ENCODE peak calls at places on chromosomes 2 and 18, in five cellular contexts. One of them, this sample, is unnamed.

GRCh38 chr2:211514049-211514448 is 957.6 kb downstream of the CPS1 start:
- DNase-seq in GM23338: no peak
- DNase-seq in endodermal cell: no peak
- DNase-seq in astrocyte: no peak
- DNase-seq in GM12878: no peak
- DNase-seq in this sample: no peak

GRCh38 chr2:46657042-46657504 is 177.7 kb downstream of the TMEM247 start:
- DNase-seq in endodermal cell: peak
- DNase-seq in astrocyte: no peak
- DNase-seq in GM12878: no peak
- DNase-seq in GM23338: peak
- DNase-seq in this sample: no peak

GRCh38 chr2:221431477-221431876 is 140.6 kb downstream of the EPHA4 start:
- DNase-seq in endodermal cell: no peak
- DNase-seq in GM23338: no peak
- DNase-seq in GM12878: no peak
- DNase-seq in astrocyte: no peak
- DNase-seq in this sample: no peak

GRCh38 chr2:181678033-181678586 is 2.2 kb downstream of the NEUROD1 start:
- DNase-seq in GM23338: peak
- DNase-seq in astrocyte: peak
- DNase-seq in endodermal cell: peak
- DNase-seq in GM12878: no peak
- DNase-seq in this sample: peak

GRCh38 chr2:197261808-197262226 is 48.8 kb downstream of the ANKRD44 start:
- DNase-seq in astrocyte: peak
- DNase-seq in GM23338: no peak
- DNase-seq in GM12878: peak
- DNase-seq in endodermal cell: no peak
- DNase-seq in this sample: no peak

GRCh38 chr2:148132400-148132799 is 111.5 kb downstream of the MBD5 start:
- DNase-seq in GM12878: no peak
- DNase-seq in GM23338: no peak
- DNase-seq in astrocyte: peak
- DNase-seq in endodermal cell: no peak
- DNase-seq in this sample: no peak

GRCh38 chr18:48412339-48412929 is 3.3 kb upstream of the ZBTB7C start:
- DNase-seq in GM23338: peak
- DNase-seq in GM12878: no peak
- DNase-seq in astrocyte: no peak
- DNase-seq in endodermal cell: peak
- DNase-seq in this sample: no peak

GRCh38 chr2:240569998-240570530 is 1.8 kb downstream of the RNPEPL1 start:
- DNase-seq in endodermal cell: no peak
- DNase-seq in GM23338: no peak
- DNase-seq in astrocyte: no peak
- DNase-seq in GM12878: no peak
- DNase-seq in this sample: peak

GRCh38 chr2:233165895-233166661 is 85.4 kb upstream of the ATG16L1 start:
- DNase-seq in astrocyte: no peak
- DNase-seq in GM23338: no peak
- DNase-seq in GM12878: no peak
- DNase-seq in endodermal cell: no peak
- DNase-seq in this sample: peak

GRCh38 chr2:152336103-152336853 is 1.3 kb downstream of the FMNL2 start:
- DNase-seq in astrocyte: peak
- DNase-seq in GM23338: peak
- DNase-seq in GM12878: no peak
- DNase-seq in endodermal cell: peak
- DNase-seq in this sample: peak

GRCh38 chr18:63683152-63683551 is 19.6 kb upstream of the SERPINB11 start:
- DNase-seq in GM12878: no peak
- DNase-seq in astrocyte: peak
- DNase-seq in GM23338: peak
- DNase-seq in endodermal cell: peak
- DNase-seq in this sample: peak

GRCh38 chr2:17791121-17791902 is 24.9 kb upstream of the MSGN1 start:
- DNase-seq in endodermal cell: no peak
- DNase-seq in astrocyte: peak
- DNase-seq in GM23338: no peak
- DNase-seq in GM12878: no peak
- DNase-seq in this sample: no peak

GRCh38 chr2:48479923-48480322 is 50.0 kb upstream of the STON1 start:
- DNase-seq in GM23338: no peak
- DNase-seq in endodermal cell: no peak
- DNase-seq in GM12878: no peak
- DNase-seq in astrocyte: no peak
- DNase-seq in this sample: no peak

GRCh38 chr2:8457620-8458255 is 224.1 kb upstream of the ID2 start:
- DNase-seq in astrocyte: no peak
- DNase-seq in GM12878: no peak
- DNase-seq in endodermal cell: peak
- DNase-seq in GM23338: peak
- DNase-seq in this sample: peak

GRCh38 chr2:159249955-159250723 is 36.4 kb downstream of the WDSUB1 start:
- DNase-seq in GM12878: peak
- DNase-seq in GM23338: no peak
- DNase-seq in endodermal cell: no peak
- DNase-seq in astrocyte: peak
- DNase-seq in this sample: no peak

GRCh38 chr2:119230219-119230618 is 6.6 kb downstream of the STEAP3 start:
- DNase-seq in GM23338: no peak
- DNase-seq in endodermal cell: no peak
- DNase-seq in astrocyte: no peak
- DNase-seq in GM12878: no peak
- DNase-seq in this sample: no peak

GRCh38 chr2:131046580-131047274 is 46.5 kb downstream of the FAM168B start:
- DNase-seq in astrocyte: no peak
- DNase-seq in endodermal cell: no peak
- DNase-seq in GM23338: no peak
- DNase-seq in GM12878: no peak
- DNase-seq in this sample: peak

GRCh38 chr2:151959203-151959602 is 131.0 kb upstream of the ARL5A start:
- DNase-seq in endodermal cell: no peak
- DNase-seq in GM23338: no peak
- DNase-seq in GM12878: no peak
- DNase-seq in astrocyte: no peak
- DNase-seq in this sample: no peak

GRCh38 chr2:71672011-71672639 is 218.8 kb downstream of the DYSF start:
- DNase-seq in GM23338: peak
- DNase-seq in GM12878: no peak
- DNase-seq in astrocyte: no peak
- DNase-seq in endodermal cell: peak
- DNase-seq in this sample: no peak

GRCh38 chr2:91442246-91442905 is 2750.9 kb downstream of the RPIA start:
- DNase-seq in GM23338: peak
- DNase-seq in GM12878: no peak
- DNase-seq in endodermal cell: peak
- DNase-seq in astrocyte: no peak
- DNase-seq in this sample: peak

GRCh38 chr2:229650886-229651285 is 63.5 kb downstream of the DNER start:
- DNase-seq in GM23338: no peak
- DNase-seq in endodermal cell: no peak
- DNase-seq in astrocyte: no peak
- DNase-seq in GM12878: no peak
- DNase-seq in this sample: no peak

GRCh38 chr2:85457877-85458316 is 39.4 kb downstream of the SH2D6 start:
- DNase-seq in GM23338: no peak
- DNase-seq in endodermal cell: no peak
- DNase-seq in astrocyte: peak
- DNase-seq in GM12878: no peak
- DNase-seq in this sample: peak

GRCh38 chr18:56314396-56314795 is 324.0 kb downstream of the TXNL1 start:
- DNase-seq in GM12878: no peak
- DNase-seq in endodermal cell: no peak
- DNase-seq in astrocyte: no peak
- DNase-seq in GM23338: no peak
- DNase-seq in this sample: no peak

GRCh38 chr2:215917953-215918620 is 95.3 kb downstream of the MREG start:
- DNase-seq in GM12878: peak
- DNase-seq in GM23338: no peak
- DNase-seq in astrocyte: peak
- DNase-seq in endodermal cell: peak
- DNase-seq in this sample: no peak

GRCh38 chr2:178194600-178195389 is 483 bp downstream of the OSBPL6 start:
- DNase-seq in astrocyte: peak
- DNase-seq in GM23338: peak
- DNase-seq in endodermal cell: peak
- DNase-seq in GM12878: no peak
- DNase-seq in this sample: peak

GRCh38 chr2:209788925-209789324 is 17.3 kb downstream of the UNC80 start:
- DNase-seq in endodermal cell: no peak
- DNase-seq in GM23338: no peak
- DNase-seq in astrocyte: no peak
- DNase-seq in GM12878: no peak
- DNase-seq in this sample: no peak

GRCh38 chr2:74441690-74442482 is at the start of gene RTKN:
- DNase-seq in GM23338: peak
- DNase-seq in endodermal cell: peak
- DNase-seq in GM12878: no peak
- DNase-seq in astrocyte: no peak
- DNase-seq in this sample: peak

GRCh38 chr2:4930704-4931103 is 761.5 kb upstream of the SOX11 start:
- DNase-seq in endodermal cell: no peak
- DNase-seq in GM23338: no peak
- DNase-seq in GM12878: no peak
- DNase-seq in astrocyte: no peak
- DNase-seq in this sample: no peak

GRCh38 chr18:12099160-12099559 is 5.5 kb downstream of the ANKRD62 start:
- DNase-seq in astrocyte: no peak
- DNase-seq in GM12878: no peak
- DNase-seq in GM23338: no peak
- DNase-seq in endodermal cell: no peak
- DNase-seq in this sample: no peak

GRCh38 chr18:22813648-22814328 is 119.3 kb upstream of the RBBP8 start:
- DNase-seq in astrocyte: peak
- DNase-seq in endodermal cell: no peak
- DNase-seq in GM12878: no peak
- DNase-seq in GM23338: peak
- DNase-seq in this sample: no peak

GRCh38 chr2:158665536-158666302 is 129.4 kb upstream of the DAPL1 start:
- DNase-seq in endodermal cell: no peak
- DNase-seq in GM23338: no peak
- DNase-seq in GM12878: no peak
- DNase-seq in astrocyte: peak
- DNase-seq in this sample: no peak

GRCh38 chr2:50674876-50675275 is 357.1 kb downstream of the NRXN1 start:
- DNase-seq in GM12878: no peak
- DNase-seq in astrocyte: no peak
- DNase-seq in endodermal cell: peak
- DNase-seq in GM23338: peak
- DNase-seq in this sample: no peak

GRCh38 chr2:19357383-19358241 is 811 bp downstream of the OSR1 start:
- DNase-seq in GM12878: no peak
- DNase-seq in GM23338: peak
- DNase-seq in endodermal cell: peak
- DNase-seq in astrocyte: no peak
- DNase-seq in this sample: peak

GRCh38 chr2:66433945-66434678 is 813 bp upstream of the MEIS1 start:
- DNase-seq in GM12878: no peak
- DNase-seq in endodermal cell: peak
- DNase-seq in GM23338: peak
- DNase-seq in astrocyte: peak
- DNase-seq in this sample: peak

GRCh38 chr2:241148239-241148638 is 1.0 kb downstream of the PASK start:
- DNase-seq in GM23338: no peak
- DNase-seq in astrocyte: no peak
- DNase-seq in GM12878: no peak
- DNase-seq in endodermal cell: no peak
- DNase-seq in this sample: no peak

GRCh38 chr18:50151876-50152275 is 43.1 kb downstream of the MYO5B start:
- DNase-seq in endodermal cell: no peak
- DNase-seq in GM23338: no peak
- DNase-seq in GM12878: no peak
- DNase-seq in astrocyte: peak
- DNase-seq in this sample: no peak

DNA sequence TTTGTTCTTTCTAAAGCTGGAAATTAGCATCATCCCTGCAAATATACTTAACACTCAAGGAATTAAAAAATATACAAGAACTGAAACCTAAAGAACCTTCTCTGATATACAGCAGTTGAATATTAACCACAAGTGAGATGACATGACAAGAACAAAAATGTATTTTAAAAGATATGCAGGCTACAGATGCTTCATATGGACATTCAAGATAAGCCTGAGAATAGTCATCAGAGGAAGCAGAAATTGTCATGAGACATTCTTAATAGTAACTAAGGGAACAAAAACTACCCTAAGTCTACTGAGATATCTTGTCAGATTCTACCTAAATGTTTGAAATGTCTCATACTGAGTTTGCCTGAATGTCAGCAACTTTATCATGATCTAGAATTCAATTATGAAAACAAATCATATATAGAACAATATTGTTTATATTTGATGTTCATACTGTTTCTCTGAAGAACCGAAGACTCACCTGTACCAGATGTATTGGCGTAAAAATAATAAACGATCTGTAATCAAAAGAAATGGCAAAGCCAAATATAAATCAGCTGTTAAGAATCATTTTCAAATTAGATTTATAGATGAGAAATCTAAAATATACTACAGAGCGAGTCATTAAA is 4.7 kb downstream of the NBAS start:
- DNase-seq in GM12878: no peak
- DNase-seq in GM23338: no peak
- DNase-seq in endodermal cell: no peak
- DNase-seq in astrocyte: no peak
- DNase-seq in this sample: no peak
- H3K27ac ChIP-seq in GM12878: no peak
- H3K27ac ChIP-seq in GM23338: no peak
- H3K27ac ChIP-seq in endodermal cell: no peak
- H3K27ac ChIP-seq in astrocyte: no peak
- H3K27ac ChIP-seq in this sample: no peak

GRCh38 chr2:96953611-96954489 is 32.5 kb downstream of the FAM178B start:
- DNase-seq in GM23338: no peak
- DNase-seq in astrocyte: no peak
- DNase-seq in GM12878: no peak
- DNase-seq in endodermal cell: peak
- DNase-seq in this sample: no peak
- H3K27ac ChIP-seq in GM23338: no peak
- H3K27ac ChIP-seq in astrocyte: no peak
- H3K27ac ChIP-seq in GM12878: no peak
- H3K27ac ChIP-seq in endodermal cell: no peak
- H3K27ac ChIP-seq in this sample: peak

GRCh38 chr2:33766175-33766574 is 167.1 kb upstream of the FAM98A start:
- DNase-seq in GM23338: no peak
- DNase-seq in astrocyte: no peak
- DNase-seq in endodermal cell: no peak
- DNase-seq in GM12878: no peak
- DNase-seq in this sample: no peak
- H3K27ac ChIP-seq in GM23338: no peak
- H3K27ac ChIP-seq in astrocyte: no peak
- H3K27ac ChIP-seq in endodermal cell: no peak
- H3K27ac ChIP-seq in GM12878: no peak
- H3K27ac ChIP-seq in this sample: no peak

GRCh38 chr2:25854613-25855012 is 23.7 kb downstream of the ASXL2 start:
- DNase-seq in astrocyte: no peak
- DNase-seq in GM23338: no peak
- DNase-seq in GM12878: no peak
- DNase-seq in endodermal cell: no peak
- DNase-seq in this sample: no peak
- H3K27ac ChIP-seq in astrocyte: no peak
- H3K27ac ChIP-seq in GM23338: no peak
- H3K27ac ChIP-seq in GM12878: no peak
- H3K27ac ChIP-seq in endodermal cell: no peak
- H3K27ac ChIP-seq in this sample: no peak

This sample was measured in stomach.